ENCODE peak calls at places on chromosomes 6 and 20, in four cellular contexts. One of them, this sample, is unnamed.

GRCh38 chr20:21291026-21291425 is 12.1 kb upstream of the XRN2 start:
- DNase-seq in pancreas: no peak
- DNase-seq in CD8-positive, alpha-beta T cell: no peak
- DNase-seq in adipocyte: no peak
- DNase-seq in this sample: no peak

GRCh38 chr6:165621950-165622349 is 41.1 kb downstream of the PDE10A start:
- DNase-seq in CD8-positive, alpha-beta T cell: no peak
- DNase-seq in adipocyte: no peak
- DNase-seq in pancreas: no peak
- DNase-seq in this sample: no peak

GRCh38 chr6:111423960-111424846 is 58.8 kb downstream of the REV3L start:
- DNase-seq in adipocyte: no peak
- DNase-seq in CD8-positive, alpha-beta T cell: no peak
- DNase-seq in pancreas: no peak
- DNase-seq in this sample: peak; percentile 53

GRCh38 chr6:118530942-118531341 is 17.2 kb upstream of the PLN start:
- DNase-seq in CD8-positive, alpha-beta T cell: no peak
- DNase-seq in adipocyte: no peak
- DNase-seq in pancreas: no peak
- DNase-seq in this sample: no peak

GRCh38 chr6:113626470-113626869 is 230.7 kb upstream of the MARCKS start:
- DNase-seq in adipocyte: no peak
- DNase-seq in pancreas: no peak
- DNase-seq in CD8-positive, alpha-beta T cell: no peak
- DNase-seq in this sample: no peak

GRCh38 chr6:152685819-152686218 is 11.9 kb upstream of the MYCT1 start:
- DNase-seq in pancreas: no peak
- DNase-seq in CD8-positive, alpha-beta T cell: no peak
- DNase-seq in adipocyte: no peak
- DNase-seq in this sample: no peak

GRCh38 chr6:118663993-118664985 is 12.9 kb upstream of the CEP85L start:
- DNase-seq in CD8-positive, alpha-beta T cell: no peak
- DNase-seq in pancreas: no peak
- DNase-seq in adipocyte: peak; percentile 23
- DNase-seq in this sample: no peak

GRCh38 chr6:21742238-21742660 is 148.7 kb downstream of the SOX4 start:
- DNase-seq in adipocyte: peak; percentile 54
- DNase-seq in CD8-positive, alpha-beta T cell: no peak
- DNase-seq in pancreas: no peak
- DNase-seq in this sample: peak; percentile 81

GRCh38 chr6:128498244-128498643 is 22.2 kb downstream of the PTPRK start:
- DNase-seq in adipocyte: no peak
- DNase-seq in CD8-positive, alpha-beta T cell: no peak
- DNase-seq in pancreas: no peak
- DNase-seq in this sample: no peak

GRCh38 chr6:100468966-100469859 is 4.5 kb upstream of the SIM1 start:
- DNase-seq in adipocyte: no peak
- DNase-seq in pancreas: peak; percentile 59
- DNase-seq in CD8-positive, alpha-beta T cell: no peak
- DNase-seq in this sample: no peak

GRCh38 chr6:26017567-26017966 is 55.0 kb downstream of the TRIM38 start:
- DNase-seq in CD8-positive, alpha-beta T cell: peak; percentile 62
- DNase-seq in pancreas: no peak
- DNase-seq in adipocyte: peak; percentile 82
- DNase-seq in this sample: peak; percentile 92

GRCh38 chr6:163420315-163420667 is 5.8 kb downstream of the QKI start:
- DNase-seq in pancreas: no peak
- DNase-seq in CD8-positive, alpha-beta T cell: no peak
- DNase-seq in adipocyte: peak; percentile 40
- DNase-seq in this sample: no peak

GRCh38 chr20:56420940-56421688 is 9.1 kb downstream of the CASS4 start:
- DNase-seq in CD8-positive, alpha-beta T cell: no peak
- DNase-seq in adipocyte: peak; percentile 11
- DNase-seq in pancreas: no peak
- DNase-seq in this sample: no peak

GRCh38 chr6:17291778-17292177 is 10.6 kb downstream of the RBM24 start:
- DNase-seq in CD8-positive, alpha-beta T cell: no peak
- DNase-seq in adipocyte: no peak
- DNase-seq in pancreas: no peak
- DNase-seq in this sample: no peak

GRCh38 chr6:25415701-25416100 is 136.5 kb downstream of the CARMIL1 start:
- DNase-seq in pancreas: no peak
- DNase-seq in CD8-positive, alpha-beta T cell: no peak
- DNase-seq in adipocyte: no peak
- DNase-seq in this sample: no peak

GRCh38 chr20:8153281-8153908 is 21.3 kb downstream of the PLCB1 start:
- DNase-seq in CD8-positive, alpha-beta T cell: no peak
- DNase-seq in adipocyte: no peak
- DNase-seq in pancreas: no peak
- DNase-seq in this sample: peak; percentile 54

GRCh38 chr6:71608646-71609045 is 277.7 kb upstream of the RIMS1 start:
- DNase-seq in CD8-positive, alpha-beta T cell: no peak
- DNase-seq in adipocyte: peak; percentile 27
- DNase-seq in pancreas: no peak
- DNase-seq in this sample: no peak

GRCh38 chr6:157620905-157621304 is 202.1 kb upstream of the SNX9 start:
- DNase-seq in adipocyte: no peak
- DNase-seq in CD8-positive, alpha-beta T cell: no peak
- DNase-seq in pancreas: no peak
- DNase-seq in this sample: no peak

GRCh38 chr6:11802886-11803595 is 24.4 kb upstream of the ADTRP start:
- DNase-seq in pancreas: no peak
- DNase-seq in adipocyte: no peak
- DNase-seq in CD8-positive, alpha-beta T cell: no peak
- DNase-seq in this sample: no peak

GRCh38 chr6:41519748-41520699 is 26.2 kb upstream of the FOXP4 start:
- DNase-seq in CD8-positive, alpha-beta T cell: no peak
- DNase-seq in pancreas: no peak
- DNase-seq in adipocyte: no peak
- DNase-seq in this sample: no peak

GRCh38 chr20:43721097-43721428 is 5.7 kb downstream of the GTSF1L start:
- DNase-seq in pancreas: no peak
- DNase-seq in adipocyte: no peak
- DNase-seq in CD8-positive, alpha-beta T cell: no peak
- DNase-seq in this sample: no peak

GRCh38 chr6:21159465-21159864 is 434.1 kb upstream of the SOX4 start:
- DNase-seq in CD8-positive, alpha-beta T cell: no peak
- DNase-seq in adipocyte: no peak
- DNase-seq in pancreas: no peak
- DNase-seq in this sample: no peak

GRCh38 chr6:75115501-75115900 is 90.4 kb downstream of the COL12A1 start:
- DNase-seq in CD8-positive, alpha-beta T cell: no peak
- DNase-seq in adipocyte: no peak
- DNase-seq in pancreas: no peak
- DNase-seq in this sample: peak; percentile 13

GRCh38 chr6:82712826-82713225 is 349.2 kb downstream of the TPBG start:
- DNase-seq in adipocyte: no peak
- DNase-seq in pancreas: no peak
- DNase-seq in CD8-positive, alpha-beta T cell: no peak
- DNase-seq in this sample: peak; percentile 14

GRCh38 chr20:21677781-21678180 is 27.7 kb upstream of the PAX1 start:
- DNase-seq in adipocyte: peak; percentile 4
- DNase-seq in pancreas: no peak
- DNase-seq in CD8-positive, alpha-beta T cell: no peak
- DNase-seq in this sample: no peak

GRCh38 chr6:164247106-164247505 is 832.6 kb downstream of the QKI start:
- DNase-seq in pancreas: no peak
- DNase-seq in adipocyte: no peak
- DNase-seq in CD8-positive, alpha-beta T cell: no peak
- DNase-seq in this sample: no peak

GRCh38 chr6:25344827-25345226 is 65.7 kb downstream of the CARMIL1 start:
- DNase-seq in CD8-positive, alpha-beta T cell: no peak
- DNase-seq in pancreas: no peak
- DNase-seq in adipocyte: no peak
- DNase-seq in this sample: no peak

GRCh38 chr6:111503660-111504059 is 20.6 kb upstream of the REV3L start:
- DNase-seq in CD8-positive, alpha-beta T cell: no peak
- DNase-seq in adipocyte: peak; percentile 37
- DNase-seq in pancreas: no peak
- DNase-seq in this sample: peak; percentile 37

GRCh38 chr6:149728499-149729234 is 10.8 kb upstream of the LATS1 start:
- DNase-seq in pancreas: no peak
- DNase-seq in adipocyte: no peak
- DNase-seq in CD8-positive, alpha-beta T cell: no peak
- DNase-seq in this sample: no peak

GRCh38 chr6:133467982-133468380 is 226.8 kb downstream of the EYA4 start:
- DNase-seq in pancreas: no peak
- DNase-seq in adipocyte: no peak
- DNase-seq in CD8-positive, alpha-beta T cell: no peak
- DNase-seq in this sample: peak; percentile 23

GRCh38 chr6:170279977-170280688 is 10.7 kb downstream of the DLL1 start:
- DNase-seq in CD8-positive, alpha-beta T cell: peak; percentile 50
- DNase-seq in adipocyte: peak; percentile 59
- DNase-seq in pancreas: peak; percentile 85
- DNase-seq in this sample: no peak

GRCh38 chr6:106118835-106119443 is 32.8 kb downstream of the PRDM1 start:
- DNase-seq in pancreas: no peak
- DNase-seq in CD8-positive, alpha-beta T cell: no peak
- DNase-seq in adipocyte: no peak
- DNase-seq in this sample: no peak
- H3K4me3 ChIP-seq in pancreas: no peak overlapping the region
- H3K4me3 ChIP-seq in CD8-positive, alpha-beta T cell: no peak overlapping the region
- H3K4me3 ChIP-seq in adipocyte: no peak overlapping the region
- H3K4me3 ChIP-seq in this sample: no peak overlapping the region

DNA sequence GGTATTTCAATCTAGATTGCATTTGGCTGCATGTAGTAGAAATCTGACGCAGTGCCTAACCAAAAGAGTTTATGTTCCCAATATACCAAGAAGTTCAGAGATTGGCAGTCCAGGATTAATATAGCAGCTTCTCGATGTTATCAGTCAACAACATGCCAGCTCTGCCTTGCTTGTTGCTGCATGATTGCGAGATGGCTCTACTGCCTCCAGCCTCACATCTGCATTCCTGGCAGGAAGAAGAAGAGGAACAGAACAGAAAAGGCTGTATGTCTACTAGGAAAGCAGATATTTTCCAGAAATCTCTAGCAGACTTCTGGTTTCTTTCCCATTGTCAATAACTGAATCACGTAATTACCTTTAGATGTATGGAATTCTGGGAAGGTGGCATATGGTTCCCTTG is 60.8 kb downstream of the SLC35D3 start:
- DNase-seq in CD8-positive, alpha-beta T cell: no peak
- DNase-seq in adipocyte: no peak
- DNase-seq in pancreas: no peak
- DNase-seq in this sample: no peak
- H3K4me3 ChIP-seq in CD8-positive, alpha-beta T cell: no peak overlapping the region
- H3K4me3 ChIP-seq in adipocyte: no peak overlapping the region
- H3K4me3 ChIP-seq in pancreas: no peak overlapping the region
- H3K4me3 ChIP-seq in this sample: no peak overlapping the region

GRCh38 chr20:45339084-45339483 is 9.1 kb downstream of the SDC4 start:
- DNase-seq in CD8-positive, alpha-beta T cell: no peak
- DNase-seq in adipocyte: no peak
- DNase-seq in pancreas: no peak
- DNase-seq in this sample: no peak

GRCh38 chr20:45336530-45337366 is 11.5 kb downstream of the SDC4 start:
- DNase-seq in pancreas: no peak
- DNase-seq in adipocyte: peak; percentile 79
- DNase-seq in CD8-positive, alpha-beta T cell: no peak
- DNase-seq in this sample: peak; percentile 71

GRCh38 chr20:45337367-45338120 is 10.7 kb downstream of the SDC4 start:
- DNase-seq in adipocyte: peak; percentile 91
- DNase-seq in pancreas: peak; percentile 67
- DNase-seq in CD8-positive, alpha-beta T cell: no peak
- DNase-seq in this sample: peak; percentile 88

GRCh38 chr20:45339799-45340198 is 8.4 kb downstream of the SDC4 start:
- DNase-seq in CD8-positive, alpha-beta T cell: no peak
- DNase-seq in adipocyte: no peak
- DNase-seq in pancreas: no peak
- DNase-seq in this sample: no peak

DNA sequence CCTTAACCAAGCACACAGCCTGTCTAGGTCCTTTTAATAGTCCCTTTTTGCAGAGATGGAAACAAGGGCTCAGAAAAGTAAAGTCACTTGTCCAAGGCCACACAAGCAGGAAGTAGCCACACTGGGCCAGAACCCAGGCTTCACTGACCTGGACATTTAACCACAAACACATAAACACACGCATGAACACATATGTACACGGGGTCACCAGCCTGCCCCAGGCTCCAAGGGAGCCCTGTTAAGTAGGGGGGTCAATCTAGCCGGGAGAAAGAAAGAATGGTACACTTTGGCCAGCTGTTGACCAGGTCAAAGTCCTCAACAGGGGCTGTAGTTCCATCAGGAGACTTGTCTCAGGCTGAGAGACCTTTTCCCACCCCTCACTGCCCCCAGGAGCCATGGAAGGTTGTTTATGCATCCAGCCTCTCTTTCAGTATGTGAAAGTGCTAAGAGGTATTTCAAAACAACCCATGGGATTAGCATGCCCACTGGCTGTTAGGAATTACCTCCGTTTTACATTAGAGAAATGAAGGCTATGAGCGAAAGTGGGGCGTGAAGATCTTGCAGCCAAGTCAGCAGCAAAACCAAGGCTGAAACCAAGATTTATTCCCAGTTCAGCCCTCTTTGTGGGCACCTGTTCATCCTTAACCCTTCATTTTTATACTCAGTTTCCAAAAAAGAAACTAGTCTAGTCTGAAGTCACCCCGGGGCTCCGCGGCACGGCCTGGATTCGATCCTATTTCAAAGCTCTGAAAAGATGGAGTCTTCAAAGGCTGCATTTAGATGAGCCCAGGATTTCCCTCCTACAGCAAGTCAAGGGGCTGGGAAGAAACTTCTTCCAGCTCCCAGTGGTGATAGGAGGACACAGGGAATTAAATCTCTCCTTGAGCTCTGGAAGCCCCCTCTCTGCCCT is 9.8 kb downstream of the SDC4 start:
- DNase-seq in pancreas: no peak
- DNase-seq in CD8-positive, alpha-beta T cell: no peak
- DNase-seq in adipocyte: peak; percentile 47
- DNase-seq in this sample: no peak
- H3K4me3 ChIP-seq in pancreas: no peak overlapping the region
- H3K4me3 ChIP-seq in CD8-positive, alpha-beta T cell: no peak overlapping the region
- H3K4me3 ChIP-seq in adipocyte: no peak overlapping the region
- H3K4me3 ChIP-seq in this sample: no peak overlapping the region

DNA sequence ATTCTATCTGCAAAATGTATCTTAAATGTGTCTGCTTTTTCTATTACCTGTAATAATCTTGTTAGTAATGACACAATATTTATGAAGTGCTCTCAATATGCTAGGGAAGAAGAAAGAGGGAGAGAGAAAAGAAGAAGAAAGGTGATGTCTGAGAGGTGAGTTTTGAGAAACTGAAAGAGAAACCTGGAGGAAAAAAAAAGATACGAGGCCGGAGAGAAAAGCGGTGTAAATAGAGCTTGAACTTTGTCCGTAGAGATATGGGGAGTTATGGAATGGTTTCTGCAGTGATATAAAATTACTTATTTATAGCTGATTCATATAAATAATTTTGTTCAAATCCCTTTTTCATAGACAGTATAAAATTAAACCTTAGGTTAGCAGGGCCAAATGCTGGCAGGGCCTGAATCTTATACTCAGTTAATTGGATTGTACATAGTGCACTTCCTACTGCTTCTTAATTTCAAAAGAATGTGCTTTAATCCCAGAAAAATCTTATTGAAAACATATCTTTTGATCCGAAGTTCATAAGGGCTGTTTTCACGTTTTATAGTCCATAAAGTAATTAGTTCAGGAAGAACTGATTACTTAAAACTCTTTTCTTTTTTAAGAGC is 43.0 kb downstream of the MYB start:
- DNase-seq in CD8-positive, alpha-beta T cell: no peak
- DNase-seq in adipocyte: no peak
- DNase-seq in pancreas: no peak
- DNase-seq in this sample: no peak
- H3K4me3 ChIP-seq in CD8-positive, alpha-beta T cell: peak overlapping the region; percentile 21
- H3K4me3 ChIP-seq in adipocyte: no peak overlapping the region
- H3K4me3 ChIP-seq in pancreas: no peak overlapping the region
- H3K4me3 ChIP-seq in this sample: no peak overlapping the region